ENCODE peak calls at places on chromosome 22, in nine cellular contexts. W is brain microvascular endothelial cell; I is kidney tubule cell; B is activated effector memory CD4-positive, alpha-beta T cell treated with anti-CD3 and anti-CD28 coated beads, Interleukin-2, amount 50 U/mL, for 16 hours; R is D721Med; J is NCI-H748 treated with DMSO at 0.1 percent for 48 hours; H is stimulated activated CD4-positive, alpha-beta T cell treated with anti-CD3 and anti-CD28 coated beads, Interleukin-12 subunit alpha, Interleukin-12 subunit beta, amount 100 ng/mL, for 4 hours; V is Daoy; P is PC-3. D is an unnamed sample.

GRCh38 chr22:46072030-46072881 is 78.1 kb upstream of the PPARA start:
- DNase-seq in I (peak; percentile 67), R (no peak), V (peak; percentile 78), B (peak; percentile 80), P (peak; percentile 33), W (no peak), J (peak; percentile 11), H (peak; percentile 56), D (peak; percentile 51)

GRCh38 chr22:49380095-49380827 is 447.4 kb downstream of the BRD1 start:
- DNase-seq in V (no peak), H (no peak), J (no peak), B (no peak), W (no peak), P (no peak), I (no peak), R (no peak), D (no peak)

GRCh38 chr22:44524806-44525205 is 26.8 kb upstream of the RTL6 start:
- DNase-seq in R (no peak), V (no peak), J (no peak), B (no peak), P (no peak), I (no peak), H (no peak), W (no peak), D (no peak)

GRCh38 chr22:49588739-49589138 is 238.9 kb downstream of the BRD1 start:
- DNase-seq in B (peak; percentile 54), W (no peak), R (no peak), J (no peak), V (no peak), P (no peak), H (no peak), I (no peak), D (no peak)

GRCh38 chr22:30421695-30422480 is 3.7 kb upstream of the MTFP1 start:
- DNase-seq in J (no peak), R (no peak), H (no peak), P (peak; percentile 19), W (peak; percentile 54), I (peak; percentile 57), V (peak; percentile 48), B (no peak), D (peak; percentile 12)

GRCh38 chr22:45067731-45068130 is 57.9 kb upstream of the PHF21B start:
- DNase-seq in B (no peak), V (no peak), P (no peak), J (no peak), I (no peak), R (no peak), W (no peak), H (no peak), D (no peak)

GRCh38 chr22:23068096-23068831 is 2.1 kb upstream of the GNAZ start:
- DNase-seq in P (no peak), V (no peak), R (no peak), B (peak; percentile 54), H (no peak), J (no peak), W (no peak), I (no peak), D (no peak)

GRCh38 chr22:38467904-38468760 is at the start of gene KDELR3:
- DNase-seq in R (no peak), W (peak; percentile 40), I (peak; percentile 84), P (peak; percentile 62), V (peak; percentile 88), B (peak; percentile 83), J (no peak), H (peak; percentile 62), D (peak; percentile 48)

GRCh38 chr22:18979957-18980356 is 43.9 kb upstream of the PRODH start:
- DNase-seq in R (no peak), V (no peak), W (no peak), B (peak; percentile 19), J (no peak), I (no peak), H (no peak), P (no peak), D (no peak)

GRCh38 chr22:37599161-37599560 is 9.5 kb upstream of the GGA1 start:
- DNase-seq in B (no peak), H (no peak), W (no peak), V (no peak), J (no peak), P (peak; percentile 8), R (no peak), I (peak; percentile 43), D (peak; percentile 49)

GRCh38 chr22:19679476-19680099 is 34.7 kb upstream of the SEPTIN5 start:
- DNase-seq in J (no peak), P (peak; percentile 33), W (no peak), R (no peak), I (no peak), V (peak; percentile 36), B (peak; percentile 83), H (peak; percentile 48), D (peak; percentile 45)

GRCh38 chr22:24153353-24153752 is 27.9 kb upstream of the SUSD2 start:
- DNase-seq in J (no peak), W (peak; percentile 31), V (no peak), R (no peak), I (peak; percentile 56), H (no peak), B (peak; percentile 74), P (no peak), D (no peak)

GRCh38 chr22:27197071-27197470 is 539.7 kb downstream of the MIAT start:
- DNase-seq in B (no peak), W (no peak), H (no peak), I (no peak), V (no peak), P (no peak), J (no peak), R (no peak), D (no peak)

GRCh38 chr22:40463017-40463631 is 92.7 kb downstream of the SGSM3 start:
- DNase-seq in P (no peak), V (no peak), I (no peak), H (peak; percentile 19), B (peak; percentile 79), W (no peak), J (no peak), R (no peak), D (no peak)

GRCh38 chr22:24106385-24107381 is 74.6 kb upstream of the SUSD2 start:
- DNase-seq in B (peak; percentile 72), W (no peak), R (no peak), H (peak; percentile 12), J (no peak), P (no peak), V (no peak), I (no peak), D (no peak)

D was measured in HT-29.